ENCODE peak calls at places on chromosomes 16 and 17, in nine cellular contexts. X is NCI-H460; F is hypothalamus; K is nucleus accumbens; T is Karpas-422; Q is NCI-H1417 treated with DMSO at 0.1 percent for 48 hours; I is renal cortical epithelial cell; U is HCT116; P is stimulated activated CD8-positive, alpha-beta memory T cell treated with anti-CD3 and anti-CD28 coated beads, Interleukin-2, amount 100 ng/mL, for 1 hour. S is an unnamed sample.

GRCh38 chr16:87702325-87702811 is 63.4 kb downstream of the KLHDC4 start:
- DNase-seq in P (peak; percentile 14), K (no peak), T (peak; percentile 88), F (no peak), X (no peak), Q (no peak), I (no peak), U (no peak), S (no peak)

GRCh38 chr17:81578038-81578441 is 25.9 kb upstream of the FAAP100 start:
- DNase-seq in X (no peak), P (no peak), F (no peak), I (peak; percentile 64), T (no peak), U (no peak), K (no peak), Q (no peak), S (no peak)

GRCh38 chr17:8806206-8807069 is 7.3 kb upstream of the MFSD6L start:
- DNase-seq in K (no peak), P (no peak), X (no peak), T (no peak), F (no peak), U (no peak), I (no peak), Q (no peak), S (no peak)

GRCh38 chr16:779561-779960 is 8.6 kb downstream of the RPUSD1 start:
- DNase-seq in K (no peak), U (no peak), T (no peak), Q (no peak), I (no peak), X (no peak), P (no peak), F (no peak), S (no peak)

GRCh38 chr17:38442548-38442947 is 14.3 kb downstream of the ARHGAP23 start:
- DNase-seq in T (no peak), U (no peak), Q (no peak), F (no peak), K (no peak), P (no peak), X (no peak), I (no peak), S (peak; percentile 29)

GRCh38 chr16:2707368-2708289 is 12.4 kb downstream of the PRSS27 start:
- DNase-seq in I (no peak), F (no peak), Q (no peak), X (no peak), K (no peak), P (no peak), U (no peak), T (no peak), S (no peak)

GRCh38 chr16:49638696-49639629 is 216.9 kb downstream of the ZNF423 start:
- DNase-seq in Q (no peak), U (no peak), X (no peak), P (no peak), I (no peak), F (no peak), T (no peak), K (no peak), S (no peak)

GRCh38 chr16:17447273-17447672 is 23.5 kb downstream of the XYLT1 start:
- DNase-seq in I (no peak), P (no peak), X (no peak), F (no peak), K (no peak), Q (no peak), U (no peak), T (no peak), S (no peak)

GRCh38 chr17:63138713-63139112 is 172.7 kb downstream of the TANC2 start:
- DNase-seq in I (no peak), U (no peak), F (peak; percentile 17), Q (no peak), T (no peak), X (no peak), K (no peak), P (no peak), S (no peak)

GRCh38 chr16:1150511-1150982 is 2.4 kb upstream of the CACNA1H start:
- DNase-seq in I (no peak), X (peak; percentile 36), P (no peak), T (peak; percentile 69), Q (no peak), K (no peak), F (no peak), U (peak; percentile 60), S (no peak)

GRCh38 chr17:72104164-72104862 is 16.5 kb upstream of the SOX9 start:
- DNase-seq in P (no peak), I (no peak), U (no peak), X (no peak), Q (no peak), T (no peak), K (no peak), F (peak; percentile 47), S (no peak)

GRCh38 chr16:30853758-30854157 is 40.1 kb downstream of the BCL7C start:
- DNase-seq in P (no peak), I (no peak), Q (no peak), X (no peak), K (no peak), U (no peak), T (no peak), F (no peak), S (no peak)

GRCh38 chr16:78606572-78606971 is 507.1 kb downstream of the WWOX start:
- DNase-seq in Q (no peak), K (no peak), U (no peak), X (no peak), T (no peak), I (no peak), P (no peak), F (no peak), S (no peak)

GRCh38 chr17:72332367-72332766 is 211.5 kb downstream of the SOX9 start:
- DNase-seq in Q (no peak), F (no peak), U (no peak), P (no peak), K (no peak), T (no peak), X (no peak), I (no peak), S (no peak)

GRCh38 chr17:77400445-77400870 is 259.7 kb downstream of the SEC14L1 start:
- DNase-seq in T (peak; percentile 88), U (no peak), Q (no peak), F (no peak), X (no peak), I (no peak), K (no peak), P (peak; percentile 49), S (no peak)

GRCh38 chr17:17043668-17044226 is 1.5 kb downstream of the MPRIP start:
- DNase-seq in P (no peak), Q (no peak), T (no peak), K (no peak), I (no peak), X (no peak), U (no peak), F (peak; percentile 34), S (no peak)

GRCh38 chr16:56353054-56353921 is 72.1 kb downstream of the AMFR start:
- DNase-seq in F (no peak), Q (no peak), K (no peak), P (no peak), U (no peak), T (no peak), I (no peak), X (no peak), S (no peak)

GRCh38 chr17:28972437-28972836 is 21.1 kb upstream of the PHF12 start:
- DNase-seq in X (no peak), U (no peak), F (no peak), P (no peak), K (no peak), Q (no peak), T (no peak), I (no peak), S (no peak)

GRCh38 chr17:46832306-46832895 is 13.9 kb upstream of the WNT3 start:
- DNase-seq in K (no peak), P (no peak), U (no peak), X (no peak), I (no peak), Q (no peak), T (no peak), F (peak; percentile 50), S (no peak)

S was measured in LoVo.